ENCODE peak calls at places on chromosome 19, in nine cellular contexts. One of them, this sample, is unnamed.

GRCh38 chr19:17490411-17490810 is 20.1 kb downstream of the SLC27A1 start:
- DNase-seq in AG09309: no peak
- DNase-seq in psoas muscle: no peak
- DNase-seq in prostate gland: no peak
- DNase-seq in H9: no peak
- DNase-seq in testis: no peak
- DNase-seq in neural crest cell: no peak
- DNase-seq in mucosa of descending colon: no peak
- DNase-seq in GM23338: no peak
- DNase-seq in this sample: no peak

GRCh38 chr19:58346961-58347929 is 6.0 kb downstream of the A1BG start:
- DNase-seq in psoas muscle: peak; percentile 54
- DNase-seq in neural crest cell: peak; percentile 63
- DNase-seq in mucosa of descending colon: peak; percentile 80
- DNase-seq in H9: peak; percentile 82
- DNase-seq in AG09309: no peak
- DNase-seq in testis: peak; percentile 65
- DNase-seq in prostate gland: peak; percentile 18
- DNase-seq in GM23338: peak; percentile 81
- DNase-seq in this sample: peak; percentile 82

GRCh38 chr19:8592231-8593009 is 15.2 kb upstream of the MYO1F start:
- DNase-seq in mucosa of descending colon: peak; percentile 92
- DNase-seq in testis: peak; percentile 98
- DNase-seq in AG09309: peak; percentile 66
- DNase-seq in neural crest cell: peak; percentile 94
- DNase-seq in prostate gland: peak; percentile 77
- DNase-seq in GM23338: peak; percentile 100
- DNase-seq in H9: peak; percentile 100
- DNase-seq in psoas muscle: peak; percentile 95
- DNase-seq in this sample: peak; percentile 100

GRCh38 chr19:34082289-34083077 is 89.8 kb upstream of the LSM14A start:
- DNase-seq in prostate gland: no peak
- DNase-seq in AG09309: no peak
- DNase-seq in H9: peak; percentile 42
- DNase-seq in mucosa of descending colon: no peak
- DNase-seq in neural crest cell: no peak
- DNase-seq in testis: no peak
- DNase-seq in psoas muscle: no peak
- DNase-seq in GM23338: peak; percentile 58
- DNase-seq in this sample: peak; percentile 18

GRCh38 chr19:39645800-39646411 is 9.8 kb upstream of the LGALS16 start:
- DNase-seq in H9: no peak
- DNase-seq in prostate gland: no peak
- DNase-seq in mucosa of descending colon: no peak
- DNase-seq in neural crest cell: peak; percentile 38
- DNase-seq in GM23338: peak; percentile 61
- DNase-seq in AG09309: no peak
- DNase-seq in testis: peak; percentile 20
- DNase-seq in psoas muscle: no peak
- DNase-seq in this sample: peak; percentile 77

GRCh38 chr19:56108447-56109195 is 12.5 kb downstream of the ZNF787 start:
- DNase-seq in neural crest cell: no peak
- DNase-seq in H9: no peak
- DNase-seq in mucosa of descending colon: no peak
- DNase-seq in prostate gland: no peak
- DNase-seq in psoas muscle: peak; percentile 47
- DNase-seq in testis: no peak
- DNase-seq in GM23338: no peak
- DNase-seq in AG09309: no peak
- DNase-seq in this sample: no peak

GRCh38 chr19:40646564-40647254 is 43.7 kb downstream of the NUMBL start:
- DNase-seq in AG09309: no peak
- DNase-seq in psoas muscle: no peak
- DNase-seq in prostate gland: no peak
- DNase-seq in neural crest cell: no peak
- DNase-seq in H9: no peak
- DNase-seq in GM23338: no peak
- DNase-seq in testis: no peak
- DNase-seq in mucosa of descending colon: no peak
- DNase-seq in this sample: no peak

GRCh38 chr19:17797397-17798201 is 2.7 kb downstream of the B3GNT3 start:
- DNase-seq in psoas muscle: no peak
- DNase-seq in AG09309: no peak
- DNase-seq in H9: no peak
- DNase-seq in testis: no peak
- DNase-seq in neural crest cell: no peak
- DNase-seq in GM23338: no peak
- DNase-seq in mucosa of descending colon: peak; percentile 83
- DNase-seq in prostate gland: peak; percentile 47
- DNase-seq in this sample: no peak

GRCh38 chr19:3196064-3196932 is 10.6 kb downstream of the NCLN start:
- DNase-seq in mucosa of descending colon: no peak
- DNase-seq in testis: no peak
- DNase-seq in prostate gland: no peak
- DNase-seq in psoas muscle: no peak
- DNase-seq in neural crest cell: no peak
- DNase-seq in H9: no peak
- DNase-seq in GM23338: no peak
- DNase-seq in AG09309: no peak
- DNase-seq in this sample: no peak

GRCh38 chr19:17491287-17491686 is 20.2 kb upstream of the PGLS start:
- DNase-seq in AG09309: no peak
- DNase-seq in testis: no peak
- DNase-seq in H9: no peak
- DNase-seq in neural crest cell: no peak
- DNase-seq in prostate gland: no peak
- DNase-seq in mucosa of descending colon: no peak
- DNase-seq in GM23338: no peak
- DNase-seq in psoas muscle: no peak
- DNase-seq in this sample: no peak

GRCh38 chr19:40190891-40191835 is at the start of gene MAP3K10:
- DNase-seq in neural crest cell: peak; percentile 62
- DNase-seq in mucosa of descending colon: peak; percentile 88
- DNase-seq in H9: peak; percentile 63
- DNase-seq in AG09309: peak; percentile 11
- DNase-seq in psoas muscle: peak; percentile 83
- DNase-seq in GM23338: peak; percentile 75
- DNase-seq in testis: peak; percentile 79
- DNase-seq in prostate gland: peak; percentile 51
- DNase-seq in this sample: peak; percentile 81

GRCh38 chr19:2251577-2252480 is 2.7 kb downstream of the AMH start:
- DNase-seq in H9: no peak
- DNase-seq in psoas muscle: no peak
- DNase-seq in GM23338: peak; percentile 39
- DNase-seq in testis: no peak
- DNase-seq in mucosa of descending colon: no peak
- DNase-seq in AG09309: no peak
- DNase-seq in prostate gland: no peak
- DNase-seq in neural crest cell: no peak
- DNase-seq in this sample: no peak

GRCh38 chr19:13808856-13809255 is 13.6 kb downstream of the ZSWIM4 start:
- DNase-seq in psoas muscle: no peak
- DNase-seq in GM23338: no peak
- DNase-seq in H9: no peak
- DNase-seq in neural crest cell: no peak
- DNase-seq in mucosa of descending colon: no peak
- DNase-seq in prostate gland: no peak
- DNase-seq in testis: no peak
- DNase-seq in AG09309: no peak
- DNase-seq in this sample: no peak

GRCh38 chr19:8577247-8577646 is at the start of gene MYO1F:
- DNase-seq in prostate gland: no peak
- DNase-seq in AG09309: no peak
- DNase-seq in H9: no peak
- DNase-seq in testis: peak; percentile 35
- DNase-seq in mucosa of descending colon: peak; percentile 83
- DNase-seq in GM23338: no peak
- DNase-seq in neural crest cell: no peak
- DNase-seq in psoas muscle: peak; percentile 51
- DNase-seq in this sample: no peak

GRCh38 chr19:39211731-39212376 is 7.8 kb upstream of the SYCN start:
- DNase-seq in H9: no peak
- DNase-seq in AG09309: no peak
- DNase-seq in prostate gland: no peak
- DNase-seq in GM23338: no peak
- DNase-seq in testis: no peak
- DNase-seq in psoas muscle: no peak
- DNase-seq in neural crest cell: no peak
- DNase-seq in mucosa of descending colon: no peak
- DNase-seq in this sample: no peak

GRCh38 chr19:17149393-17150135 is 65.6 kb upstream of the USE1 start:
- DNase-seq in GM23338: peak; percentile 39
- DNase-seq in AG09309: no peak
- DNase-seq in psoas muscle: no peak
- DNase-seq in mucosa of descending colon: peak; percentile 31
- DNase-seq in prostate gland: no peak
- DNase-seq in neural crest cell: no peak
- DNase-seq in H9: no peak
- DNase-seq in testis: no peak
- DNase-seq in this sample: no peak

DNA sequence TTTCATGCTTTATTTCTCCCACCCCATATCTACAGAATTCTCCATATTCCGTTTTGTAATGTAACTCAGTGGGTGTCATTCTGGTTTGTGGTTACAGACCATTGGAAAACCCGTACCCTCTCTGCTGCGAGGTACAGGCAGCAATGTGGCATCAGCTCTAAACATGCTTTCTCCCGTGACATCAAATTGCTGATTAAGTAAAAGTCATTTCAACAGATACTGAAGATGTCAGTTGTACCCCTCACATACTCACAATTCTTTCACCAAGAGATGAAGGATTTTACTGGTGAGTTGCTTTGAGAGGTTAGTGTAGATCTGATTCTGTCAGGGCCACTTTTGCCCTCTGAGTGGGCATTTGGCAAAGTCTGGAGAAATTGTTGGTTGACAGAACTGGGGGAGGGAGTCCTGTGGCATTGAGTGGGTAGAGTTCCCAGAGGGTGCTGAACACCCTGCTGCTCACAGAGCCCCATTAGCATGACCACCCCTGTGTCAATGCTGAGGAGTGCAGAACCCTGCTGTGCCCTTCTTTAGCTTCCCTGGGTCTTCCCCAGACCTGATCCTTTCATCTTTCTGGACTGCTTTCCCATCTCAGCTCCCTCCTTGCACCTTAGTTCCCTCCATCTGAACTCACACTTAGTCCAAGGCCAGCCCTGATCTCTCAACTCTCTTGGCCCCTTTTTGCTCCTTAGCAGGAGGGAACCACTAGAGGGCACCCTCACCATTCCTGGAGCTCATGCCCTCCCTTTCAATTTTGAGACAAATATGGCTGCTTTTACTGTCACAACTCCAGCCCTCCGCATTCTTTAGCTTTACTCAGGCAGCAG is 39.9 kb upstream of the CEACAM8 start:
- DNase-seq in testis: peak; percentile 49
- DNase-seq in prostate gland: no peak
- DNase-seq in neural crest cell: no peak
- DNase-seq in AG09309: no peak
- DNase-seq in mucosa of descending colon: no peak
- DNase-seq in psoas muscle: no peak
- DNase-seq in H9: no peak
- DNase-seq in GM23338: peak; percentile 83
- DNase-seq in this sample: no peak
- TF ChIP-seq CTCF in testis: peak; percentile 54
- TF ChIP-seq CTCF in prostate gland: peak; percentile 46
- TF ChIP-seq CTCF in neural crest cell: peak; percentile 30
- TF ChIP-seq CTCF in AG09309: peak; percentile 86
- TF ChIP-seq CTCF in mucosa of descending colon: peak; percentile 12
- TF ChIP-seq CTCF in psoas muscle: peak; percentile 12
- TF ChIP-seq CTCF in H9: peak; percentile 46
- TF ChIP-seq CTCF in GM23338: peak; percentile 87
- TF ChIP-seq CTCF in this sample: no peak

GRCh38 chr19:54653181-54653809 is 9.5 kb upstream of the LILRB4 start:
- DNase-seq in GM23338: peak; percentile 36
- DNase-seq in testis: no peak
- DNase-seq in prostate gland: no peak
- DNase-seq in H9: no peak
- DNase-seq in mucosa of descending colon: no peak
- DNase-seq in neural crest cell: no peak
- DNase-seq in AG09309: no peak
- DNase-seq in psoas muscle: no peak
- DNase-seq in this sample: no peak
- TF ChIP-seq CTCF in GM23338: peak; percentile 65
- TF ChIP-seq CTCF in testis: peak; percentile 67
- TF ChIP-seq CTCF in prostate gland: peak; percentile 55
- TF ChIP-seq CTCF in H9: peak; percentile 59
- TF ChIP-seq CTCF in mucosa of descending colon: peak; percentile 20
- TF ChIP-seq CTCF in neural crest cell: peak; percentile 53
- TF ChIP-seq CTCF in AG09309: peak; percentile 42
- TF ChIP-seq CTCF in psoas muscle: peak; percentile 33
- TF ChIP-seq CTCF in this sample: no peak

GRCh38 chr19:50518091-50519005 is 4.6 kb upstream of the ASPDH start:
- DNase-seq in H9: peak; percentile 69
- DNase-seq in GM23338: peak; percentile 74
- DNase-seq in testis: peak; percentile 42
- DNase-seq in neural crest cell: no peak
- DNase-seq in mucosa of descending colon: peak; percentile 46
- DNase-seq in prostate gland: no peak
- DNase-seq in psoas muscle: no peak
- DNase-seq in AG09309: no peak
- DNase-seq in this sample: no peak
- TF ChIP-seq CTCF in H9: peak; percentile 74
- TF ChIP-seq CTCF in GM23338: peak; percentile 61
- TF ChIP-seq CTCF in testis: peak; percentile 19
- TF ChIP-seq CTCF in neural crest cell: peak; percentile 37
- TF ChIP-seq CTCF in mucosa of descending colon: no peak
- TF ChIP-seq CTCF in prostate gland: no peak
- TF ChIP-seq CTCF in psoas muscle: no peak
- TF ChIP-seq CTCF in AG09309: no peak
- TF ChIP-seq CTCF in this sample: no peak

DNA sequence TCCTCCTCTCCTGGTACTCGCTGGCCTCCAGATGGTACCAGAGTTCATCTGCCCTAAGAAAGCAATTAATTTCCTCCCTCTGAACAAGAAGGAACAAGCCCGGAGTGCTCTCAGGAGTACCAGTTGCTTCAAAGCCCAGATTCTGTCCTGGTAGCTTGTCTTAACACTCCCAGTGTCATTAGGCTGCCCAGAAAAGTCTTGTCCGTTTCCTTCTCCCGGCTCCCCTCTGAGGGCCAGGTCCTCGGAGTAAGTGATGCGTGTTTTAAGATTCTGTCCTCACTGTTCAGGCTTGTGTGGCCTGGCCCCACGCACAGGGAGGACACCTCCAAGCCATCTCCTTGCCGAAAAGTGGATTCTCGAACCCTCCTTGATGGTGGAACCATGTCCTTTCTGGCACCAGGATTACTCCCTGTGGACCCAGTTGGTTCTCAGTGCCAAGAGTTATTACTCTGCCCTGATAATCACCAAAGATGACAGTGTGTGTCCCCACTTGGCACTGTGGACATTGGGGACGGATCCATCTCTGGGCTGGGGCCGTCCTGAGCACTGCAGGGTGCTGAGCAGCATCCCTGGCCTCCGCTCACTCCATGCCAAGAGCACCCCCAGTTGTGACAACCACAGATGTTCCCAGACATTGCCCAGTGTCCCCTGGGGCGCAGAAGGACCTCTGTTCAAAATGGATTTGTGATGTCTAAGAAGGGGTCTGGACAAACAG is 52.5 kb downstream of the RFX2 start:
- DNase-seq in AG09309: no peak
- DNase-seq in H9: no peak
- DNase-seq in mucosa of descending colon: no peak
- DNase-seq in testis: peak; percentile 8
- DNase-seq in psoas muscle: no peak
- DNase-seq in neural crest cell: no peak
- DNase-seq in prostate gland: peak; percentile 61
- DNase-seq in GM23338: no peak
- DNase-seq in this sample: no peak
- TF ChIP-seq CTCF in AG09309: no peak
- TF ChIP-seq CTCF in H9: no peak
- TF ChIP-seq CTCF in mucosa of descending colon: no peak
- TF ChIP-seq CTCF in testis: no peak
- TF ChIP-seq CTCF in psoas muscle: no peak
- TF ChIP-seq CTCF in neural crest cell: no peak
- TF ChIP-seq CTCF in prostate gland: peak; percentile 25
- TF ChIP-seq CTCF in GM23338: no peak
- TF ChIP-seq CTCF in this sample: no peak